ENCODE peak calls at places on chromosomes 7 and 10, in eight cellular contexts. D is GM23338, T is OCI-LY7, A is HCT116, C is hepatocyte, R is SK-N-SH, Q is neural progenitor cell, P is PC-3. I is an unnamed sample.

GRCh38 chr10:87092356-87092860 is 2.2 kb downstream of the GLUD1 start:
- DNase-seq in R (no peak), A (no peak), P (peak), D (peak), C (peak), Q (peak), T (peak), I (peak)

GRCh38 chr10:119197921-119198320 is 9.4 kb upstream of the GRK5 start:
- DNase-seq in R (no peak), C (no peak), P (peak), D (no peak), Q (no peak), T (no peak), A (no peak), I (peak)

GRCh38 chr7:143510854-143511592 is 33.4 kb downstream of the TAS2R41 start:
- DNase-seq in A (no peak), C (no peak), T (no peak), R (no peak), P (no peak), Q (no peak), D (peak), I (no peak)

GRCh38 chr7:111992601-111993000 is 213.6 kb downstream of the DOCK4 start:
- DNase-seq in P (no peak), T (no peak), C (no peak), A (no peak), Q (no peak), D (no peak), R (no peak), I (peak)

GRCh38 chr7:80288175-80289122 is 153.8 kb downstream of the GNAI1 start:
- DNase-seq in A (no peak), R (no peak), T (no peak), P (peak), Q (no peak), C (no peak), D (peak), I (peak)

GRCh38 chr10:95789928-95790327 is 34.0 kb downstream of the ENTPD1 start:
- DNase-seq in P (no peak), A (no peak), T (no peak), Q (no peak), D (no peak), R (no peak), C (no peak), I (peak)

GRCh38 chr7:148919859-148920258 is 35.8 kb upstream of the EZH2 start:
- DNase-seq in P (no peak), Q (no peak), R (no peak), A (no peak), C (no peak), D (no peak), T (no peak), I (no peak)

GRCh38 chr10:34341473-34341872 is 473.6 kb downstream of the PARD3 start:
- DNase-seq in P (no peak), T (no peak), Q (no peak), D (no peak), C (no peak), R (no peak), A (no peak), I (peak)

GRCh38 chr7:22995011-22995410 is 18.9 kb downstream of the HYCC1 start:
- DNase-seq in A (no peak), P (no peak), Q (no peak), R (no peak), T (no peak), C (no peak), D (no peak), I (no peak)

GRCh38 chr7:75879771-75880184 is 944 bp downstream of the RHBDD2 start:
- DNase-seq in P (no peak), A (no peak), T (peak), R (peak), Q (peak), C (no peak), D (peak), I (peak)

GRCh38 chr7:155122831-155123230 is 52.7 kb downstream of the HTR5A start:
- DNase-seq in Q (peak), C (no peak), T (no peak), R (no peak), D (peak), P (no peak), A (no peak), I (no peak)

GRCh38 chr7:46134795-46135194 is 213.7 kb upstream of the IGFBP3 start:
- DNase-seq in C (no peak), Q (no peak), R (no peak), T (no peak), P (no peak), D (no peak), A (no peak), I (no peak)

GRCh38 chr10:10923029-10923668 is 94.5 kb upstream of the CELF2 start:
- DNase-seq in T (no peak), A (no peak), D (no peak), R (no peak), C (no peak), P (no peak), Q (no peak), I (no peak)

GRCh38 chr7:5517057-5517456 is 93.4 kb upstream of the TNRC18 start:
- DNase-seq in Q (no peak), P (no peak), T (no peak), C (no peak), D (no peak), R (no peak), A (no peak), I (no peak)

GRCh38 chr10:4656576-4657194 is 169.3 kb upstream of the AKR1E2 start:
- DNase-seq in Q (peak), P (peak), T (peak), C (peak), R (peak), A (peak), D (peak), I (peak)

GRCh38 chr7:134452419-134452827 is 6.5 kb downstream of the AKR1B1 start:
- DNase-seq in Q (no peak), R (no peak), T (no peak), D (no peak), P (no peak), C (no peak), A (no peak), I (no peak)

GRCh38 chr10:45441791-45442190 is 67.8 kb downstream of the ALOX5 start:
- DNase-seq in A (no peak), C (no peak), T (no peak), D (no peak), P (no peak), Q (no peak), R (no peak), I (no peak)

GRCh38 chr7:137768371-137768770 is 78.4 kb downstream of the DGKI start:
- DNase-seq in R (no peak), C (no peak), T (no peak), Q (no peak), P (no peak), D (no peak), A (no peak), I (peak)

GRCh38 chr7:32243891-32244290 is 173.7 kb upstream of the PDE1C start:
- DNase-seq in Q (no peak), T (no peak), P (no peak), A (no peak), D (no peak), R (no peak), C (no peak), I (no peak)

GRCh38 chr10:61757525-61758397 is 95.0 kb downstream of the CABCOCO1 start:
- DNase-seq in Q (no peak), C (peak), A (no peak), D (no peak), P (peak), R (no peak), T (no peak), I (peak)

GRCh38 chr10:61760943-61761824 is 98.5 kb downstream of the CABCOCO1 start:
- DNase-seq in C (peak), R (no peak), P (peak), A (no peak), D (no peak), Q (no peak), T (no peak), I (peak)

GRCh38 chr10:61758440-61758839 is 95.7 kb downstream of the CABCOCO1 start:
- DNase-seq in C (no peak), P (peak), Q (no peak), D (no peak), R (no peak), A (no peak), T (no peak), I (no peak)

GRCh38 chr10:61761825-61762217 is 99.1 kb downstream of the CABCOCO1 start:
- DNase-seq in R (no peak), Q (no peak), T (no peak), P (peak), C (no peak), D (no peak), A (no peak), I (no peak)

DNA sequence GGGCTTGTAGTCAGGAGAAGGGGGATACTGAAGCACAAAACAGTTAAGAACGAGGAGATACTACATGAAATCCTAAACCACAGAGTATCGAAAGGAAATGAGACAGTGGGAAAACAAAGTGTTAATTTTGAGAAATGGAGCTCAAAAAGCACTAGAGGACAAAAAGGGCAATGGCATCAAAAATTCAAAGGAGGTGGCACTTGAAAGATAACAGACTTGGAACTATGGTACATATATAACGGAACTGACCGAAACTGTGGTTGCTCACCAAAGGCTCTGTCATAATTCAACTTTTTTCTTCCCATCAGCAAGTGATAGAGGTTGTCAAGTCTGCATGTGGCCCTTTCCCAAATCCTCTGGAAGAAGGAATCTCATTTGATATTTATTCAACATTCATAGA is 97.0 kb downstream of the CABCOCO1 start:
- DNase-seq in P (no peak), D (no peak), A (no peak), R (no peak), T (no peak), C (no peak), Q (no peak), I (no peak)
- H2AFZ ChIP-seq in P (no peak), D (peak), A (no peak), R (no peak), T (no peak), C (no peak), Q (no peak), I (no peak)

GRCh38 chr10:29658984-29659769 is 24.4 kb upstream of the SVIL start:
- DNase-seq in C (peak), Q (peak), D (no peak), T (no peak), P (peak), R (no peak), A (peak), I (peak)
- TF ChIP-seq EZH2phosphoT487 in C (no peak), Q (no peak), D (no peak), T (no peak), P (no peak), R (no peak), A (no peak), I (peak)

GRCh38 chr7:142498364-142498763 is 240.5 kb upstream of the PRSS58 start:
- DNase-seq in A (no peak), P (no peak), R (no peak), D (no peak), Q (no peak), T (no peak), C (no peak), I (peak)

GRCh38 chr7:142499641-142500040 is 241.8 kb upstream of the PRSS58 start:
- DNase-seq in R (no peak), Q (no peak), T (no peak), D (no peak), P (no peak), A (no peak), C (no peak), I (no peak)

GRCh38 chr7:142494021-142494420 is 236.2 kb upstream of the PRSS58 start:
- DNase-seq in D (no peak), Q (no peak), A (no peak), C (no peak), R (no peak), P (no peak), T (no peak), I (no peak)

GRCh38 chr7:142500364-142500763 is 242.5 kb upstream of the PRSS58 start:
- DNase-seq in T (no peak), R (no peak), Q (no peak), C (no peak), D (no peak), A (no peak), P (no peak), I (no peak)

GRCh38 chr7:142496545-142496991 is 238.7 kb upstream of the PRSS58 start:
- DNase-seq in A (peak), P (peak), R (peak), C (peak), D (peak), T (peak), Q (peak), I (peak)
- H2AFZ ChIP-seq in A (peak), P (peak), R (no peak), C (no peak), D (no peak), T (no peak), Q (no peak), I (no peak)

DNA sequence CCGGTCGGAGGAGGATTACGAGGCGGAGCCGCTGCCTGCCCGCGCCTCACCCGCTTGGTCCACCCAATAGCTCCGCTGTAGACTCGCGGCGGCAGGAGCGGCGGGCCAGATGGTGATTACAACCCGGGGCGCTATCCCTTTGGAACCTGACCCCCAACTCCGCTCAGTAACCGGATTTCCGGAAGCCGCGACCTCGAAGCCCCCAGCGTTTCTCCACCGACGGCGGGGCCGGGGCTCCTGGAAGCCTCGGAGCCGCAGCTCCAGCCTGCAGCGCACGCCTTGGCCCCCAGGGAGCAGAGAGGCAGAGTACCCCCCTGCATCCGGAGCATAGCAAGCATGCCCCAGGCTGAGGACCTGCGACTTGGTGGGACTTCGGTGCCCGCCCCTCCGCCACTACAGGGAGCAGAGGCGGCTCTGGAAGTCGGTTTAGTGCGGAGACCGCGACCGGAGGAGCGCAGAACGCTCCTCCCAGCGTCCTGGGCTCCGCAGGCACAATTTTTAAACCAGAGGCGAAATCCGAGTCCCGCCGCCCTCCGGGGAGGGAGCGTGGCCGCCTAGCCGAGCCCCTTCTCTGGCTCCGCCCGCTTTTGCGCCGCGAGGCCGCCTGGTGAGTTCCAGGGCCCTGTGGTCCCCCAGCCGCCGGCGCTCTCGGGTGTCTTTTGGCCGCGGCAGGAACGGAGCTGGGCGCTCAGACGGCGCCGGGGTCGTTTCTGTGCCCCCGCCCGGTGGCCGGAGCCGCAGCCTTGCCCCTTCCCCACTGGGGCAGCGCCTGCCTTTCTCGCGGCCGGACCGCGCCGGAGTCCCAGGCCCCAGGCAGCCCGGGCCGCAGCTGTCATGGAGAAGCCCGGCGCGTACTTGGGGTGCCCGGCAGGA is 28.2 kb upstream of the BMS1 start:
- DNase-seq in P (no peak), R (peak), D (peak), A (no peak), C (peak), Q (peak), T (no peak), I (peak)
- TF ChIP-seq EZH2phosphoT487 in P (peak), R (peak), D (no peak), A (no peak), C (no peak), Q (peak), T (no peak), I (peak)

GRCh38 chr7:1083729-1084657 is 3.9 kb upstream of the GPER1 start:
- DNase-seq in P (no peak), T (no peak), D (no peak), Q (no peak), A (no peak), R (no peak), C (no peak), I (no peak)

GRCh38 chr7:1086588-1087461 is 1.1 kb upstream of the GPER1 start:
- DNase-seq in P (peak), T (peak), A (peak), C (peak), R (peak), D (peak), Q (peak), I (peak)

GRCh38 chr7:1085910-1086421 is 1.9 kb upstream of the GPER1 start:
- DNase-seq in R (no peak), P (peak), D (no peak), A (no peak), Q (no peak), C (no peak), T (peak), I (peak)

GRCh38 chr7:1087462-1087809 is 477 bp upstream of the GPER1 start:
- DNase-seq in C (no peak), Q (no peak), A (no peak), D (no peak), T (no peak), P (no peak), R (no peak), I (peak)

DNA sequence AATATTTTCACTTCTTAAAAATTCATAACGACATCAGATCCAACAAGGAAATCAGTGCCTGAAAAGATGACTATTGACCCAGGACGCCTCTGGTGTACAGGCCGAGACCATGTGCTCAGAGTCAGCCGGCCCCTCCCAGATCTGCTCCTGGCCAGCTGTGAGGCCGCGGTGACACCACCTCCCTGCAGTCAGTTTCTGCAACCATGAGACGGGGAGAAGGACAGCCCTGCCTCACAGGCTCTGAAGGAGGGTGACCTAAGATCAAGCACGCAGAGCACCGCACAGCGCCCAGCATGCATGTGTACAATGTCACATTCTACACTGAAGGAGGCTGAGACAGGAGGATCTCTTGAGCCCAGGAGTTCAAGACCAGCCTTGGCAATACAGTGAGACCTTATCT is 2.6 kb upstream of the GPER1 start:
- DNase-seq in C (no peak), D (no peak), T (peak), Q (no peak), P (no peak), A (no peak), R (no peak), I (no peak)
- H2AFZ ChIP-seq in C (no peak), D (no peak), T (no peak), Q (no peak), P (no peak), A (no peak), R (no peak), I (no peak)

GRCh38 chr7:140229591-140230516 is 53.1 kb upstream of the KDM7A start:
- DNase-seq in A (no peak), D (peak), T (no peak), Q (peak), P (no peak), R (no peak), C (no peak), I (no peak)
- TF ChIP-seq EZH2phosphoT487 in A (no peak), D (no peak), T (no peak), Q (peak), P (no peak), R (no peak), C (no peak), I (no peak)

DNA sequence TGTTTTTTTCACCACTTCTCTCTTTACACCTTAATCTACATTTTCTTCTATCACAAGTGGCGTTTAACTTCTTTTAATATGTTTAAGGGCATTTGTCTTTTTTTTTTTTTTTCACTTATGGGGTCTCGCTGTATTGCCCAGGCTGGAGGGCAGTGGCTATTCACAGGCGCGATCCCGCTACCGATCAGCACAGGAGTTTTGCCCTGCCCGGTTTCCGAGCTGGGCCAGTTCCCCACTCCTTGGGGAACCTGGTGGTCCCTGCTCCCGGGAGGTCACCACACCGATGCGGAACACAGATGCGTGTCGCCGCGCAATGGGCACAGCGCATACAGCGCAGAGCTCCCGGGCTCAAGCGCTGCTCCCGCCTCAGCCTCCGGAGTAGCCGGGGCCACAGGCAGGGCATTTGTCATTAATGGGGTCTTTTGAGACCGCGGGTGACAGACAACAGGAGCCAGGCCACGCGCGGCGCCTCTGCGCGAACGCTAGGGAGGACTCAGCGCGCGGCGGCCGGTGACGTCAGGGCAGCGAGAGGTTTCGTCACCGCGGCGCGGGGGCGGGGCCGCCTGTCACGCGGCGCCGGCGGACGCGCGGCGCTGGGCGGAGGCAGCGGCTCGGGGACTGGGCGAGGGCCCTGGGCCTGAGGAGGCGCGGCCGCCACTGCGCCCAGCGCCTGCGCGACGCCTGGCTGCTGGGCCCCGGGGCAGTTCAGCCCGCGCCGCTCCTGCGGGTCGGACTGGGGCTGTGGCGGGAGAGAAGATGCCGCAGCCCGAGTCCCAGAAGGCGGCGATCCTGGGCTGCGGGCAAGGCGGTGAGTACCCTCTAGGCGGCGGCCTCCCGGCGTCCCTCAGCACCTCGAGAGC is at the start of gene GALNT11:
- DNase-seq in R (peak), C (peak), T (no peak), P (peak), Q (peak), D (peak), A (peak), I (peak)
- H2AFZ ChIP-seq in R (peak), C (peak), T (no peak), P (peak), Q (peak), D (peak), A (peak), I (peak)